ENCODE peak calls at places on chromosome 22, in seven cellular contexts. O, R, L, B, A, N and Z are unnamed samples.

GRCh38 chr22:40156001-40156516 is 21.7 kb upstream of the TNRC6B start:
- DNase-seq in O (no peak), R (peak; percentile 51), L (no peak), B (peak; percentile 39), A (peak; percentile 93), N (no peak), Z (no peak)

GRCh38 chr22:33792837-33793236 is 127.4 kb downstream of the LARGE1 start:
- DNase-seq in O (no peak), R (no peak), L (no peak), B (no peak), A (no peak), N (no peak), Z (no peak)

GRCh38 chr22:45878051-45878764 is 98.8 kb downstream of the WNT7B start:
- DNase-seq in O (no peak), R (peak; percentile 68), L (no peak), B (no peak), A (no peak), N (no peak), Z (no peak)

GRCh38 chr22:46367707-46368191 is 32.2 kb downstream of the TRMU start:
- DNase-seq in O (peak; percentile 87), R (peak; percentile 96), L (peak; percentile 92), B (peak; percentile 72), A (peak; percentile 44), N (no peak), Z (peak; percentile 94)

GRCh38 chr22:17239156-17239701 is 20.0 kb upstream of the ADA2 start:
- DNase-seq in O (no peak), R (no peak), L (no peak), B (no peak), A (no peak), N (no peak), Z (no peak)

GRCh38 chr22:46990937-46991520 is 228.6 kb downstream of the TBC1D22A start:
- DNase-seq in O (no peak), R (no peak), L (no peak), B (no peak), A (no peak), N (no peak), Z (no peak)

GRCh38 chr22:32533265-32534068 is 58.9 kb downstream of the FBXO7 start:
- DNase-seq in O (no peak), R (no peak), L (no peak), B (no peak), A (no peak), N (no peak), Z (no peak)

GRCh38 chr22:42655693-42656092 is 6.5 kb upstream of the CYB5R3 start:
- DNase-seq in O (no peak), R (no peak), L (no peak), B (no peak), A (no peak), N (peak; percentile 71), Z (peak; percentile 62)

GRCh38 chr22:17272511-17272991 is 53.3 kb upstream of the ADA2 start:
- DNase-seq in O (no peak), R (peak; percentile 71), L (no peak), B (no peak), A (no peak), N (no peak), Z (no peak)

GRCh38 chr22:42565956-42566355 is 12.2 kb downstream of the SERHL2 start:
- DNase-seq in O (no peak), R (no peak), L (no peak), B (no peak), A (no peak), N (no peak), Z (no peak)

GRCh38 chr22:44710474-44711235 is 8.7 kb downstream of the PRR5 start:
- DNase-seq in O (no peak), R (no peak), L (no peak), B (peak; percentile 22), A (no peak), N (no peak), Z (peak; percentile 48)

GRCh38 chr22:37163618-37164534 is 14.2 kb upstream of the IL2RB start:
- DNase-seq in O (no peak), R (no peak), L (peak; percentile 64), B (no peak), A (no peak), N (peak; percentile 90), Z (peak; percentile 77)

GRCh38 chr22:46965552-46966494 is 203.4 kb downstream of the TBC1D22A start:
- DNase-seq in O (no peak), R (no peak), L (no peak), B (no peak), A (no peak), N (no peak), Z (no peak)

GRCh38 chr22:46946383-46946965 is 184.0 kb downstream of the TBC1D22A start:
- DNase-seq in O (no peak), R (peak; percentile 29), L (no peak), B (no peak), A (no peak), N (no peak), Z (no peak)

DNA sequence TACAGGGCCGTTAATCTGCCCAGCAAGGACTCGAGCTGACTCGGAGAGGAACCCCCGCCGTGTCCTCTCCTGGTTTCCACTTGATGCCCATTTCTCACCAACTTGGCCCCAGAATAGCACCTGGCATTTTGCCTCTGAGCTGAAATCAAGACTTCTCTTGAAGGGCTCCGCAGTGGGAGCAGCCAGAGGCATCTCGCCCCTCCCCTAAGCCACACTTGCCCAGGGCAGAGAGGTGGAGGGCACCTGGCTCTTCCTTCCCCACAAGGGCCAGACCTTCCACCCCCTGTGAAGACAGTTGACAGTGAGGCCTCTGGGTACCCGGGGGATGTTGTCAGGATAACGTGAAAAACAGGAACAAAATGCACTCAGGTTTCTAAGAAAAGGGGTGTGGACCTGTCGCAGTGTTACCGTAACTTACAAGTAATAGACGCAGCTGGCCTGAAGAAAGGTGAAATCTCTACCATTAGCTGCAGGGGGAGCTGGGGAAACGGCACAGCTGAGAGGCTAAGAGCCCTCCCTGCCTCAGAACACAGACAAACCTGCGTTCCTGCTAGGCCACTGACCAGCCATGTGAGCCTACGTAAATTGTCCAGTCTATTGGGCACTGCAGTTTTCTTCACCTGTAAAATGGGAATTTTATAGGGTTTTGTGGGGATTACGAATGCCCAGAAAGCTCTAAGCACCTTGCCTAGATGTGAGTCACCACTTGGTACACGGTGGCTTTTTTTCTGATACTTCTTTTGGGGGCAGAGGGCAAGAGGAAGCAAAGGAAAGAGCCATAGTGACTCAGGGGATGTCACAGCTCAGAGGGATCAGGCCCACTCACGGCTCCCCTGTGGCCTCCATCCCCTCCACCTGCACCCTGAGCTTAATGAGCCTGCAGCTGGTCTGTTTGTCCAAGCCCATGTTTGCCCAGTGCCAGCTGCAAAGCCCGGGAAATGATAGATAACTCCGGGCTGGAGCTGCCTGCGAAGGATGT is 18.6 kb upstream of the CABP7 start:
- DNase-seq in O (peak; percentile 64), R (no peak), L (no peak), B (peak; percentile 33), A (peak; percentile 37), N (no peak), Z (no peak)
- TF ChIP-seq TAF1 in O (no peak), R (no peak), L (no peak), B (no peak), A (no peak), N (no peak), Z (no peak)

GRCh38 chr22:35330258-35330861 is 30.7 kb downstream of the TOM1 start:
- DNase-seq in O (no peak), R (no peak), L (no peak), B (no peak), A (no peak), N (no peak), Z (no peak)
- TF ChIP-seq TAF1 in O (no peak), R (no peak), L (no peak), B (no peak), A (no peak), N (no peak), Z (no peak)

GRCh38 chr22:20205464-20205963 is 54.7 kb upstream of the CCDC188 start:
- DNase-seq in O (no peak), R (no peak), L (no peak), B (no peak), A (no peak), N (no peak), Z (no peak)

GRCh38 chr22:20204821-20205220 is 54.0 kb upstream of the CCDC188 start:
- DNase-seq in O (no peak), R (no peak), L (no peak), B (no peak), A (no peak), N (no peak), Z (no peak)

GRCh38 chr22:20206709-20207215 is 55.9 kb upstream of the CCDC188 start:
- DNase-seq in O (no peak), R (no peak), L (no peak), B (peak; percentile 97), A (no peak), N (no peak), Z (no peak)

GRCh38 chr22:20207277-20208025 is 56.6 kb upstream of the CCDC188 start:
- DNase-seq in O (no peak), R (no peak), L (no peak), B (peak; percentile 70), A (no peak), N (no peak), Z (no peak)

DNA sequence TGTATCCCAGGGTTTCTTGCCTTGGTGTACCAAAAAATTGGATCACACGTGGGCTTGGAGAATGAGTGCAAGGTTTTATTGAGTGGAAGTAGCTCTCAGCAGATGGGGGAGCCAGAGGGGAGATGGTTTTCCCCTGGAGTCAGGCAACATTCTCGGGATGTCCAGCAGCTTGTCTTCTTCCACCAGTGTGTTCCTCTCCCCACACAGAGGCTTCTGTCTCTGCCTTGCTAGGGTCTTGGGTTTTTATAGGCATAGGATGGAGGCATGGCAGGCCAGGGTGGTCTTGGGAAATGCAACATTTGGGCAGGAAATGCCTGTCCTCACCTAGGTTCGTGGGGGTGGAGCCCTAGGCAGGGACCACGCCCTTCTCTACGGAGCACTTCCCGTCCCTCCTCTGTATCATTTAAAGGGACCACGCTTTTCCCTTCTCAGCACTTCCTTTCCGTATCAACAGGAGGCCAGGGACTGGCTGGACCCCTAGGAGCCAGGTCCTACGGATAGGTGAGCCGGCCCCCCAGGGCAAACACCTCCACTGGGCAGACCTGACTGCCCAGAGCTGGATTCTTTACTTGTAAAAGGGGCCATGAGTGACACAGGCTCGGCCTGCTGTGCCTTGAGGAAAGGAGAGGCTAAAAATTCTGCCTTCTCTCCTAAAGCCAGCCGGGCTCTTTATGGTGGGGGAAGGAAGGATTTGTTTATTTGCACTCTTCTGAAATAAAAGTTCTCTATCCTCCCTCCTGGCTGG is 55.3 kb upstream of the CCDC188 start:
- DNase-seq in O (no peak), R (no peak), L (peak; percentile 72), B (peak; percentile 95), A (peak; percentile 37), N (peak; percentile 54), Z (peak; percentile 59)
- TF ChIP-seq TAF1 in O (no peak), R (no peak), L (peak; percentile 4), B (peak; percentile 71), A (no peak), N (no peak), Z (no peak)

DNA sequence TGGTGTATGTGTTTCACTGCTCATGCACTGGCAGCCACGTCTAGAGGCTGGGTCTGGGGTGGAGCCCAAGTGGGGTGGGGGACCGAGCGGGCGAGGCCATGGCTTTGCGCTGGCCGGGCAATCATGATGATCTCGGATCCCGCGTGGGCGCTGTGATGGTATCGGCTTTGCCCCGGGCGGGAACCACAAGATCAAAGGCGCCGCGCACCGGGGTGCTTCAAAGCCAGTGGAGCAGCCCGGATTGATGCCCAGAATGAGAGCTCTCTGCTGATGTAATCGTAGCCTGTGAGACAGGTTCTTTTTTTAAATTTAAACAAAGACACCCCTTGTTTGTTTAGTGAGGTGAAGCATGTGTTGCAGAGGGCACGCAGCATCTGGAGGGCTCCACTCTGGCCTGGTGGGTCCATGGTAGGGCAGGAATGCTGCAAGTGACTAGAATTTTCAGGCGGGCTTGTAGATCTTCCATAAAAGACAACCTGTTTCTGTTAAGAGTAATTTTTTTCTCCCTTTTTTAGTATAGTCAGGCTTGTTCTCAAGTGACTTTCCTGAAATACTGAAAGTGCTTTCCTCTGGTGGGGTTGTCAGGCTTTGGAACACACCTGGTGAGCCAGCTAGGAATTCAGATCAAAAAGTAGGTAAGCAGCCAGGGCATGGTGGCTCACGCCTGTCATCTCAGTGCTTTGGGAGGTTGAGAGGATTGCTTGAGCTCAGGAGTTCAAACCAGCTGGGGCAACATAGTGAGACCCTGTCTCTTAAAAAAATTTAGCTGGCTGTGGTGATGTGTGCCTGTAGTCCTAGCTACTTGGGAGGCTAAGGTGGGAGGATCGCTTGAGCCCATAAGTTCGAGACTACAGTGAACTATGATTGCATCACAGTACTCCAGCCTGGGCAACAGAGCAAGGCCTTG is 40.7 kb downstream of the ZNRF3 start:
- DNase-seq in O (peak; percentile 80), R (no peak), L (no peak), B (no peak), A (peak; percentile 98), N (no peak), Z (no peak)
- TF ChIP-seq TAF1 in O (no peak), R (no peak), L (no peak), B (no peak), A (peak; percentile 21), N (no peak), Z (no peak)